ENCODE peak calls at places on chromosomes 4 and X, in seven cellular contexts. C, O, E, Y, K, R and F are unnamed samples.

GRCh38 chr4:57303012-57303751 is 193.0 kb upstream of the IGFBP7 start:
- DNase-seq in Y (no peak), C (peak), K (no peak), E (peak), R (no peak), O (no peak), F (no peak)

GRCh38 chr4:141645611-141646340 is 9.4 kb downstream of the IL15 start:
- DNase-seq in R (no peak), O (peak), Y (no peak), E (peak), K (no peak), C (no peak), F (no peak)

GRCh38 chrX:133516691-133517090 is 101.4 kb upstream of the GPC4 start:
- DNase-seq in C (no peak), Y (no peak), K (no peak), R (no peak), E (no peak), O (no peak), F (no peak)

GRCh38 chrX:154827624-154828408 is 6.6 kb downstream of the SMIM9 start:
- DNase-seq in O (no peak), C (no peak), R (no peak), Y (no peak), K (no peak), E (no peak), F (no peak)

GRCh38 chrX:34631826-34632225 is 25.3 kb downstream of the TMEM47 start:
- DNase-seq in K (no peak), O (no peak), E (no peak), C (no peak), R (no peak), Y (no peak), F (no peak)

GRCh38 chrX:37380920-37381319 is 31.8 kb downstream of the PRRG1 start:
- DNase-seq in E (peak), R (no peak), Y (no peak), O (peak), C (no peak), K (peak), F (no peak)

GRCh38 chr4:94595880-94596483 is 144.2 kb downstream of the PDLIM5 start:
- DNase-seq in E (peak), Y (no peak), C (peak), O (peak), R (peak), K (no peak), F (no peak)

GRCh38 chr4:145828802-145829485 is 109.7 kb downstream of the ZNF827 start:
- DNase-seq in E (no peak), O (no peak), K (no peak), C (no peak), R (no peak), Y (no peak), F (no peak)